ENCODE peak calls at places on chromosomes 4 and X, in four cellular contexts. E is stimulated activated naive B cell treated with anti-CD40 and anti-IgM and Interleukin-4, amounts not matched to agents 10 μg/mL and 1 μg/mL and 100 μg/mL, for 72 hours; V is CD8-positive, alpha-beta memory T cell; K is H9. I is an unnamed sample.

GRCh38 chr4:112060212-112060611 is 85.0 kb upstream of the FAM241A start:
- DNase-seq in E (no peak), V (no peak), K (no peak), I (peak; percentile 56)

GRCh38 chr4:112145820-112146813 is 863 bp downstream of the FAM241A start:
- DNase-seq in E (peak; percentile 67), V (peak; percentile 52), K (peak; percentile 46), I (peak; percentile 81)

GRCh38 chr4:77715414-77716290 is 103.5 kb downstream of the CNOT6L start:
- DNase-seq in E (no peak), V (no peak), K (no peak), I (no peak)

GRCh38 chr4:95045429-95045828 is 287.7 kb downstream of the BMPR1B start:
- DNase-seq in E (no peak), V (no peak), K (no peak), I (no peak)

GRCh38 chr4:123749408-123749807 is 352.8 kb downstream of the SPRY1 start:
- DNase-seq in E (no peak), V (no peak), K (no peak), I (no peak)

GRCh38 chr4:107183155-107183774 is 147.2 kb upstream of the DKK2 start:
- DNase-seq in E (peak; percentile 2), V (no peak), K (no peak), I (peak; percentile 67)

GRCh38 chrX:132482632-132483031 is 6.2 kb downstream of the MBNL3 start:
- DNase-seq in E (no peak), V (no peak), K (no peak), I (no peak)

GRCh38 chr4:36900446-36900987 is 344.0 kb upstream of the NWD2 start:
- DNase-seq in E (no peak), V (no peak), K (peak; percentile 43), I (no peak)

GRCh38 chr4:141605425-141605856 is 30.9 kb upstream of the IL15 start:
- DNase-seq in E (no peak), V (no peak), K (no peak), I (no peak)

GRCh38 chrX:30615229-30615628 is 37.7 kb upstream of the TASL start:
- DNase-seq in E (no peak), V (no peak), K (no peak), I (no peak)

GRCh38 chrX:96683997-96684338 is 674 bp upstream of the DIAPH2 start:
- DNase-seq in E (peak; percentile 9), V (no peak), K (no peak), I (no peak)

GRCh38 chr4:133186210-133186609 is 37.1 kb downstream of the PCDH10 start:
- DNase-seq in E (no peak), V (no peak), K (no peak), I (no peak)

GRCh38 chr4:80931645-80932215 is 98.8 kb upstream of the BMP3 start:
- DNase-seq in E (no peak), V (no peak), K (no peak), I (no peak)

GRCh38 chrX:107729558-107730297 is 45.9 kb downstream of the TSC22D3 start:
- DNase-seq in E (peak; percentile 30), V (no peak), K (peak; percentile 75), I (no peak)

GRCh38 chrX:107710617-107711391 is 64.8 kb downstream of the TSC22D3 start:
- DNase-seq in E (peak; percentile 65), V (peak; percentile 3), K (no peak), I (peak; percentile 89)

GRCh38 chr4:147334478-147334877 is 146.4 kb upstream of the EDNRA start:
- DNase-seq in E (no peak), V (no peak), K (no peak), I (peak; percentile 29)

GRCh38 chrX:85964744-85965143 is 82.6 kb downstream of the CHM start:
- DNase-seq in E (no peak), V (no peak), K (no peak), I (no peak)

GRCh38 chr4:75244325-75244724 is 269.9 kb downstream of the RCHY1 start:
- DNase-seq in E (no peak), V (no peak), K (no peak), I (no peak)

GRCh38 chr4:14879643-14880042 is 122.6 kb upstream of the CPEB2 start:
- DNase-seq in E (no peak), V (no peak), K (no peak), I (no peak)

GRCh38 chr4:145805490-145805889 is 125.5 kb downstream of the C4orf51 start:
- DNase-seq in E (no peak), V (no peak), K (peak; percentile 87), I (no peak)

GRCh38 chrX:39941332-39941920 is 156.3 kb downstream of the BCOR start:
- DNase-seq in E (no peak), V (no peak), K (no peak), I (no peak)

GRCh38 chr4:128649575-128650205 is 159.8 kb upstream of the JADE1 start:
- DNase-seq in E (no peak), V (no peak), K (no peak), I (no peak)

GRCh38 chrX:16963216-16963615 is 16.8 kb downstream of the REPS2 start:
- DNase-seq in E (no peak), V (no peak), K (no peak), I (no peak)

GRCh38 chr4:148447672-148448071 is 5.5 kb upstream of the NR3C2 start:
- DNase-seq in E (no peak), V (no peak), K (no peak), I (peak; percentile 61)

GRCh38 chrX:124986284-124986683 is 333.4 kb upstream of the TEX13C start:
- DNase-seq in E (no peak), V (no peak), K (no peak), I (no peak)

GRCh38 chrX:155068165-155068564 is 2.8 kb downstream of the CMC4 start:
- DNase-seq in E (no peak), V (no peak), K (no peak), I (no peak)

GRCh38 chr4:49044270-49044669 is 58.2 kb downstream of the CWH43 start:
- DNase-seq in E (no peak), V (no peak), K (no peak), I (no peak)

GRCh38 chr4:84167579-84167978 is 331.5 kb downstream of the NKX6-1 start:
- DNase-seq in E (no peak), V (no peak), K (peak; percentile 69), I (peak; percentile 29)

GRCh38 chr4:13102344-13102743 is 381.8 kb downstream of the RAB28 start:
- DNase-seq in E (no peak), V (no peak), K (no peak), I (no peak)

GRCh38 chr4:26179316-26179760 is 141.5 kb upstream of the RBPJ start:
- DNase-seq in E (no peak), V (no peak), K (no peak), I (no peak)

GRCh38 chr4:86043755-86044592 is 315.9 kb downstream of the MAPK10 start:
- DNase-seq in E (peak; percentile 3), V (no peak), K (no peak), I (peak; percentile 86)

GRCh38 chr4:184807797-184808718 is 17.7 kb downstream of the ACSL1 start:
- DNase-seq in E (no peak), V (no peak), K (peak; percentile 84), I (no peak)

I was measured in OCI-M1.